ENCODE peak calls at places on chromosomes 2 and 18, in six cellular contexts. I, Y, X, Q, V and A are unnamed samples.

GRCh38 chr2:162253435-162253834 is 10.2 kb upstream of the FAP start:
- DNase-seq in I (no peak), Y (no peak), X (no peak), Q (no peak), V (no peak), A (no peak)

GRCh38 chr2:205012961-205013360 is 467.7 kb downstream of the PARD3B start:
- DNase-seq in I (no peak), Y (no peak), X (no peak), Q (no peak), V (no peak), A (no peak)

GRCh38 chr2:67057901-67058703 is 339.0 kb upstream of the ETAA1 start:
- DNase-seq in I (no peak), Y (peak), X (no peak), Q (peak), V (no peak), A (no peak)

GRCh38 chr2:49236316-49236715 is 82.0 kb upstream of the FSHR start:
- DNase-seq in I (no peak), Y (no peak), X (no peak), Q (no peak), V (no peak), A (no peak)

GRCh38 chr2:135840601-135841000 is 3.6 kb upstream of the LCT start:
- DNase-seq in I (no peak), Y (no peak), X (no peak), Q (no peak), V (peak), A (no peak)

GRCh38 chr2:219433666-219434467 is 776 bp upstream of the SPEG start:
- DNase-seq in I (no peak), Y (no peak), X (peak), Q (no peak), V (peak), A (no peak)

GRCh38 chr2:164843346-164843841 is 1.8 kb upstream of the COBLL1 start:
- DNase-seq in I (no peak), Y (peak), X (peak), Q (no peak), V (no peak), A (no peak)

GRCh38 chr18:58787750-58788149 is 76.9 kb upstream of the ZNF532 start:
- DNase-seq in I (no peak), Y (no peak), X (no peak), Q (no peak), V (no peak), A (no peak)